ENCODE peak calls at places on chromosomes 7 and 10, in four cellular contexts. L, D, N and R are unnamed samples.

GRCh38 chr10:2196272-2196671 is 458.9 kb upstream of the ADARB2 start:
- DNase-seq in L (no peak), D (no peak), N (no peak), R (no peak)

GRCh38 chr7:145845345-145845744 is 271.3 kb upstream of the CNTNAP2 start:
- DNase-seq in D (no peak), L (no peak), N (no peak), R (no peak)

GRCh38 chr7:3238525-3239210 is 62.4 kb upstream of the SDK1 start:
- DNase-seq in N (no peak), D (no peak), L (no peak), R (no peak)

GRCh38 chr10:76649723-76650127 is 987.9 kb downstream of the KCNMA1 start:
- DNase-seq in N (no peak), L (peak), D (peak), R (no peak)

GRCh38 chr10:61140765-61141392 is 196.9 kb upstream of the RHOBTB1 start:
- DNase-seq in D (peak), N (peak), L (peak), R (peak)

GRCh38 chr7:141945356-141945755 is 1.4 kb downstream of the CLEC5A start:
- DNase-seq in L (no peak), N (no peak), D (no peak), R (no peak)

GRCh38 chr10:93680414-93681047 is 21.9 kb downstream of the FRA10AC1 start:
- DNase-seq in L (peak), N (peak), D (peak), R (no peak)

GRCh38 chr10:71396714-71397339 is at the start of gene CDH23:
- DNase-seq in D (no peak), L (no peak), N (no peak), R (no peak)

GRCh38 chr10:124389613-124390361 is 28.9 kb downstream of the OAT start:
- DNase-seq in L (no peak), D (no peak), N (no peak), R (no peak)

GRCh38 chr7:69932034-69932628 is 333.9 kb downstream of the AUTS2 start:
- DNase-seq in D (peak), N (no peak), L (peak), R (no peak)

GRCh38 chr7:155811895-155812761 is at the start of gene SHH:
- DNase-seq in N (peak), D (peak), L (peak), R (no peak)

GRCh38 chr7:28672397-28672797 is 260.1 kb downstream of the CREB5 start:
- DNase-seq in D (no peak), L (no peak), N (no peak), R (no peak)

GRCh38 chr7:70579397-70580097 is 552.4 kb upstream of the GALNT17 start:
- DNase-seq in N (no peak), L (no peak), D (no peak), R (no peak)

GRCh38 chr10:133528296-133528844 is 1.2 kb downstream of the CYP2E1 start:
- DNase-seq in L (no peak), N (no peak), D (peak), R (no peak)

GRCh38 chr7:99012722-99013121 is 131.2 kb downstream of the SMURF1 start:
- DNase-seq in N (no peak), D (no peak), L (no peak), R (no peak)

GRCh38 chr10:84593546-84593945 is 265.2 kb downstream of the CCSER2 start:
- DNase-seq in L (no peak), D (no peak), N (no peak), R (no peak)

GRCh38 chr10:127040756-127041155 is 135.5 kb downstream of the DOCK1 start:
- DNase-seq in D (no peak), N (no peak), L (no peak), R (no peak)

GRCh38 chr7:27147211-27148030 is at the start of gene HOXA6:
- DNase-seq in D (peak), L (peak), N (peak), R (no peak)

GRCh38 chr10:95739046-95739445 is 16.9 kb upstream of the ENTPD1 start:
- DNase-seq in D (no peak), L (no peak), N (no peak), R (no peak)

GRCh38 chr10:114825513-114826253 is 4.1 kb downstream of the FHIP2A start:
- DNase-seq in N (peak), D (peak), L (peak), R (no peak)

GRCh38 chr7:2729043-2729892 is 41.3 kb downstream of the AMZ1 start:
- DNase-seq in N (no peak), D (peak), L (peak), R (no peak)

GRCh38 chr10:87058171-87058570 is 36.5 kb downstream of the GLUD1 start:
- DNase-seq in D (no peak), N (peak), L (peak), R (no peak)

GRCh38 chr10:44925224-44925623 is 14.1 kb downstream of the TMEM72 start:
- DNase-seq in D (peak), L (no peak), N (no peak), R (no peak)

GRCh38 chr7:94697671-94697994 is 41.7 kb upstream of the SGCE start:
- DNase-seq in L (no peak), N (no peak), D (no peak), R (no peak)

GRCh38 chr10:4283841-4284610 is 499.0 kb upstream of the KLF6 start:
- DNase-seq in N (no peak), L (peak), D (peak), R (no peak)

GRCh38 chr7:22597845-22598244 is 97.9 kb upstream of the STEAP1B start:
- DNase-seq in D (peak), N (peak), L (peak), R (no peak)

GRCh38 chr7:35268953-35269352 is 15.1 kb upstream of the TBX20 start:
- DNase-seq in L (no peak), N (no peak), D (no peak), R (no peak)

GRCh38 chr7:144019457-144019856 is 19.3 kb downstream of the OR6B1 start:
- DNase-seq in N (peak), L (peak), D (peak), R (no peak)

GRCh38 chr10:27319752-27320561 is 79.4 kb upstream of the ACBD5 start:
- DNase-seq in D (peak), N (peak), L (peak), R (no peak)

GRCh38 chr10:20897146-20897834 is at the start of gene NEBL:
- DNase-seq in N (no peak), D (no peak), L (no peak), R (no peak)

GRCh38 chr7:69445549-69445948 is 152.7 kb upstream of the AUTS2 start:
- DNase-seq in D (no peak), L (no peak), N (no peak), R (no peak)

GRCh38 chr10:92387289-92387940 is 96.4 kb downstream of the MARCHF5 start:
- DNase-seq in N (peak), D (peak), L (peak), R (peak)